ENCODE peak calls at places on chromosomes 7 and 10, in four cellular contexts. H is pancreas, W is mesothelial cell of epicardium, O is PC-3. Z is an unnamed sample.

GRCh38 chr10:2882628-2883027 is 184.7 kb upstream of the PFKP start:
- DNase-seq in H (no peak), W (no peak), O (no peak), Z (peak; percentile 26)

GRCh38 chr7:148255333-148255732 is 335.2 kb upstream of the C7orf33 start:
- DNase-seq in H (no peak), W (no peak), O (peak; percentile 26), Z (no peak)

GRCh38 chr10:113425596-113425995 is 127.3 kb upstream of the HABP2 start:
- DNase-seq in H (no peak), W (no peak), O (peak; percentile 61), Z (no peak)

GRCh38 chr7:155482511-155483183 is 24.7 kb downstream of the EN2 start:
- DNase-seq in H (no peak), W (no peak), O (no peak), Z (no peak)

GRCh38 chr10:78891741-78892140 is 177.0 kb upstream of the ZMIZ1 start:
- DNase-seq in H (no peak), W (no peak), O (no peak), Z (no peak)

GRCh38 chr7:106108988-106109387 is 3.1 kb downstream of the SYPL1 start:
- DNase-seq in H (no peak), W (no peak), O (no peak), Z (no peak)

GRCh38 chr10:84334806-84335205 is 6.4 kb downstream of the CCSER2 start:
- DNase-seq in H (no peak), W (no peak), O (no peak), Z (no peak)

GRCh38 chr7:27154369-27154768 is 2.0 kb upstream of the HOXA3 start:
- DNase-seq in H (peak; percentile 50), W (peak; percentile 37), O (no peak), Z (no peak)

GRCh38 chr7:131111081-131111576 is 216.5 kb upstream of the MKLN1 start:
- DNase-seq in H (no peak), W (no peak), O (peak; percentile 52), Z (no peak)

GRCh38 chr7:50531401-50531906 is 33.8 kb downstream of the DDC start:
- DNase-seq in H (no peak), W (no peak), O (peak; percentile 96), Z (no peak)

GRCh38 chr7:7820939-7821338 is 102.5 kb upstream of the RPA3 start:
- DNase-seq in H (no peak), W (no peak), O (no peak), Z (no peak)

GRCh38 chr10:99435986-99436633 is 5.7 kb upstream of the GOT1 start:
- DNase-seq in H (no peak), W (no peak), O (peak; percentile 72), Z (no peak)

GRCh38 chr7:39951156-39951942 is 1.3 kb downstream of the CDK13 start:
- DNase-seq in H (peak; percentile 90), W (peak; percentile 74), O (peak; percentile 44), Z (no peak)

GRCh38 chr10:76973091-76973514 is 664.5 kb downstream of the KCNMA1 start:
- DNase-seq in H (no peak), W (no peak), O (no peak), Z (no peak)

GRCh38 chr7:39592586-39592985 is 26.4 kb downstream of the YAE1 start:
- DNase-seq in H (no peak), W (no peak), O (peak; percentile 46), Z (no peak)

GRCh38 chr7:2876031-2876862 is 32.1 kb upstream of the GNA12 start:
- DNase-seq in H (no peak), W (no peak), O (peak; percentile 93), Z (no peak)

GRCh38 chr10:119120413-119120867 is 16.5 kb downstream of the DENND10 start:
- DNase-seq in H (no peak), W (no peak), O (peak; percentile 39), Z (no peak)

GRCh38 chr10:26485150-26485941 is 47.2 kb downstream of the APBB1IP start:
- DNase-seq in H (no peak), W (no peak), O (no peak), Z (no peak)

GRCh38 chr7:50159154-50159553 is 66.1 kb upstream of the ZPBP start:
- DNase-seq in H (no peak), W (no peak), O (no peak), Z (no peak)

GRCh38 chr7:140035400-140036223 is 27.1 kb downstream of the PARP12 start:
- DNase-seq in H (no peak), W (no peak), O (peak; percentile 89), Z (no peak)

GRCh38 chr7:26357793-26358139 is 66.1 kb downstream of the SNX10 start:
- DNase-seq in H (no peak), W (no peak), O (no peak), Z (no peak)

GRCh38 chr7:27118580-27118979 is 12.0 kb downstream of the HOXA4 start:
- DNase-seq in H (no peak), W (peak; percentile 44), O (no peak), Z (no peak)

GRCh38 chr7:81460646-81461045 is 309.2 kb downstream of the HGF start:
- DNase-seq in H (no peak), W (no peak), O (no peak), Z (no peak)

GRCh38 chr7:78015574-78016260 is 217.1 kb downstream of the PHTF2 start:
- DNase-seq in H (no peak), W (no peak), O (no peak), Z (no peak)

GRCh38 chr10:33334170-33334838 is at the start of gene NRP1:
- DNase-seq in H (peak; percentile 54), W (peak; percentile 58), O (peak; percentile 97), Z (peak; percentile 24)

DNA sequence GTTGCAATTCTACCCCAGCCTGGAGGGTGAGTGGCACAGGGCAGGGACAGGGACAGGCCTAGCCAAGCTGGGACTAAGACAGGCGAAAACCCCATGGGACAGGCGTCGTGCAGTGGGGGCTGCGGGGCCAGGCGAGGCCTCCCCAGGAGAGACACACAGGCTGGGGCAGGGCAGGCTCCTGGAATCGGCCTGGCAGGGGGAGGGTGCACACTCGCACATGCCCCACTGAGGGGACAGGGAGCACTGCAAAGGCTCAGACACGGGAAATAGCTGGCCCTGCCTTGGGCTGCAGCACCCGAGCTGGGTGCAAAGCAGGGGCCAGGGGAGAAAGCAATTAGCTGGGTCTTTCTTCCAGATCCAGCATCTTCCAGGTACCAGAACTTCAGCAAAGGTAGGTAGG is 10.4 kb downstream of the LAT2 start:
- DNase-seq in H (peak; percentile 58), W (no peak), O (no peak), Z (no peak)
- TF ChIP-seq CTCF in H (no peak), W (no peak), O (no peak), Z (no peak)

DNA sequence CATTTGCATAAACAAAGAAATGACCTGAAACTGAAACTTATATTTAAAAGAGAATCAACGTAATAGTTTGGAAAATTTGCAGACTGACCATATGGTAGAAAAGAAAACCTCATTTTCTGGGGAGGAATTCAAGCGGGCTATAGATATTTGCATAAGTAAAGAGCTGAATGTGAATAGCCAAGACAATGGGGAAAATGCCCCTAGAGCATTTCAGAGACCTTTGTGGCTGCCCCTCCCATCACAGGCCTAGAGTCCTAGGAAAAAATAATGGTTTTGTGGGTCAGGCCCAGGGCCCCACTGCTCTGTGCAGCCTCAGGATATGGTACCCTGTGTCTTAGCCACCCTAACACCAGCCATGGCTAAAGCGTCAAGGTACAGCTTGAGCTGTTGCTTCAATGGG is 480.6 kb upstream of the MBL2 start:
- DNase-seq in H (no peak), W (no peak), O (no peak), Z (no peak)
- TF ChIP-seq CTCF in H (no peak), W (no peak), O (no peak), Z (no peak)

GRCh38 chr10:103800789-103801540 is 54.4 kb downstream of the SH3PXD2A start:
- DNase-seq in H (no peak), W (no peak), O (peak; percentile 75), Z (no peak)
- TF ChIP-seq CTCF in H (no peak), W (no peak), O (no peak), Z (no peak)

GRCh38 chr7:101126651-101127459 is at the start of gene SERPINE1:
- DNase-seq in H (no peak), W (peak; percentile 79), O (peak; percentile 62), Z (no peak)
- TF ChIP-seq CTCF in H (no peak), W (peak; percentile 34), O (peak; percentile 20), Z (no peak)

DNA sequence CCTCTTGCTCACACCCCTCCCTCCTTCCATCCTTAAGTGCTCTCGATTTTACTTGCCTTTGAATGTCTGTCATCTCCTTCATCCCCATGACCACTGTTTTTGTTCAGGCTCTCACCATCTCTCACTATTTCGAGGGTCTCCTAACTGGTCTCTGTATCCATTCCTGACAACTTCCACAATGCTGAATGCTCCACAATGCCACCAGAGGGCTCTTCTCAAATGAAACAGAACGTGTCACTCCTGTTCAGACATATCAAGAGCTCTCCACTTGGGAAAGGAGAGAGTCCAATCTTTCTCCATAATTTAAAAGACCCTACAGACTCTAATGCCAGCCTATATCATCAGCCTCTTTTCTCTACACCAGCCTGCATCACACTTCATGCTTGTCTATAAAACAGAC is 9.0 kb upstream of the SLC13A1 start:
- DNase-seq in H (no peak), W (no peak), O (peak; percentile 35), Z (no peak)
- TF ChIP-seq CTCF in H (peak; percentile 17), W (no peak), O (peak; percentile 58), Z (peak; percentile 39)

DNA sequence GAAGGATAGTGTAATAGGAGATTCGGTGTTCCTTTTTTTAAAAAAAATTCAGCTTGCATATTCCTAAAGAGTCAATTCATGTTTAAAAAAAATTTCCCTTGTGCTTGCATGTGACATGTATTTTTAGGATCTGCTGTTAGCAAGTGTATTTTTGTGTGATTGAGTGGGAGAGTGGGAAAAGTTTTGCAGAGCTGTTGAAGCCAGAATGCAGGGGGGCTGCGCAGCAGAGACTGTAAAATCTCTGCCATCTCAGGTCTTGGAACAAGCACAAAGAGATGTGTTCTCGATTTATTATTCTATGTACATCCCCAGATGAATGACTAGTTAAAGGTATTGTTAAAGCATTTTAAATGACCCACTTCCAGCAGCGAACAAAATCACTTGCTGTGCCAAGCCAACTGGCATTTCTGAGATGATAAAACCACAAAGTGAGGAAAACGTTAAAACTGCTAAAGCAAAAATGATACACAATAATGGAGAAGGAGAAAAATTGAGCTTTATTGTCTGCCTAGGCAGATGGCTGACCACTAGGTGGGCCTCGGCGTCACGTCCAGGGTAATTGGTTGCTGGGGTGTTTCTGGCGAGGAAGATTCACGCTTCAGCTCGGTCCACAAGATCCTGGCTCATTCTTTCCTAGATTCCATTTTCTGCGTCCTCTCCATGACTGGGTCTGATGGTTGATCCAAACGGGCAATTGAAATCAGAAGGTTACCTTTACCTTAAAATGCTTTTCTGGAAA is 67.0 kb upstream of the ATRNL1 start:
- DNase-seq in H (no peak), W (no peak), O (no peak), Z (no peak)
- TF ChIP-seq CTCF in H (no peak), W (no peak), O (no peak), Z (no peak)

GRCh38 chr7:20219446-20220292 is 2.5 kb upstream of the MACC1 start:
- DNase-seq in H (peak; percentile 81), W (no peak), O (peak; percentile 90), Z (no peak)
- TF ChIP-seq CTCF in H (no peak), W (no peak), O (no peak), Z (no peak)

GRCh38 chr10:96370575-96371157 is 11.9 kb upstream of the OPALIN start:
- DNase-seq in H (no peak), W (peak; percentile 63), O (peak; percentile 71), Z (peak; percentile 72)
- TF ChIP-seq CTCF in H (peak; percentile 82), W (peak; percentile 85), O (peak; percentile 81), Z (peak; percentile 77)

Z was measured in D721Med.